ENCODE peak calls at places on chromosome 3, in seven cellular contexts. O is stomach; G is CD4-positive, CD25-positive, alpha-beta regulatory T cell; I is SJSA1; P is hepatocyte; W is naive thymus-derived CD4-positive, alpha-beta T cell; E is GM23338. B is an unnamed sample.

GRCh38 chr3:100002599-100003350 is 111.5 kb downstream of the FILIP1L start:
- DNase-seq in P (peak; percentile 89), I (peak; percentile 32), O (peak; percentile 27), E (no peak), G (no peak), W (no peak), B (no peak)

GRCh38 chr3:178353292-178353814 is 182.9 kb upstream of the KCNMB2 start:
- DNase-seq in W (no peak), I (peak; percentile 56), G (no peak), P (no peak), E (no peak), O (no peak), B (no peak)

GRCh38 chr3:12175844-12176453 is 17.2 kb upstream of the TIMP4 start:
- DNase-seq in E (peak; percentile 72), O (peak; percentile 73), G (no peak), I (peak; percentile 7), W (peak; percentile 7), P (peak; percentile 73), B (no peak)

GRCh38 chr3:115217678-115218451 is 70.8 kb upstream of the ZBTB20 start:
- DNase-seq in E (peak; percentile 76), G (no peak), O (no peak), P (peak; percentile 75), W (peak; percentile 1), I (peak; percentile 79), B (no peak)

GRCh38 chr3:185989511-185989910 is 51.7 kb upstream of the TRA2B start:
- DNase-seq in O (no peak), G (no peak), P (no peak), W (no peak), I (no peak), E (no peak), B (no peak)

GRCh38 chr3:32733631-32734229 is 48.7 kb downstream of the CNOT10 start:
- DNase-seq in G (no peak), E (peak; percentile 35), P (peak; percentile 43), O (no peak), W (peak; percentile 11), I (peak; percentile 38), B (no peak)

GRCh38 chr3:47250309-47251060 is 32.1 kb downstream of the KIF9 start:
- DNase-seq in P (peak; percentile 29), I (peak; percentile 6), G (no peak), E (peak; percentile 86), O (peak; percentile 49), W (no peak), B (no peak)

GRCh38 chr3:187616307-187616939 is 53.8 kb downstream of the SST start:
- DNase-seq in P (peak; percentile 63), G (peak; percentile 9), O (peak; percentile 58), E (peak; percentile 90), I (peak; percentile 17), W (peak; percentile 44), B (no peak)

GRCh38 chr3:9951962-9952805 is at the start of gene PRRT3:
- DNase-seq in P (peak; percentile 55), E (peak; percentile 88), W (peak; percentile 59), G (peak; percentile 20), O (peak; percentile 45), I (no peak), B (no peak)

GRCh38 chr3:188712257-188712924 is 459.4 kb upstream of the TPRG1 start:
- DNase-seq in E (no peak), W (no peak), I (peak; percentile 29), P (peak; percentile 50), O (no peak), G (no peak), B (no peak)

GRCh38 chr3:58994746-58995330 is 55.0 kb downstream of the CFAP20DC start:
- DNase-seq in G (peak; percentile 9), W (peak; percentile 58), P (peak; percentile 81), E (peak; percentile 83), O (no peak), I (peak; percentile 20), B (no peak)

GRCh38 chr3:66497288-66497972 is 3.4 kb downstream of the LRIG1 start:
- DNase-seq in G (no peak), I (no peak), P (no peak), W (peak; percentile 29), O (no peak), E (no peak), B (no peak)

GRCh38 chr3:66497982-66498671 is 2.7 kb downstream of the LRIG1 start:
- DNase-seq in P (no peak), G (no peak), O (no peak), E (no peak), I (no peak), W (no peak), B (no peak)

GRCh38 chr3:66500575-66501482 is at the start of gene LRIG1:
- DNase-seq in E (peak; percentile 99), O (peak; percentile 100), I (peak; percentile 87), W (peak; percentile 93), G (peak; percentile 98), P (peak; percentile 99), B (peak; percentile 98)

GRCh38 chr3:66499881-66500574 is 794 bp downstream of the LRIG1 start:
- DNase-seq in G (peak; percentile 23), W (peak; percentile 24), I (peak; percentile 45), O (peak; percentile 34), E (no peak), P (peak; percentile 51), B (no peak)

GRCh38 chr3:66498718-66499611 is 1.9 kb downstream of the LRIG1 start:
- DNase-seq in E (no peak), G (no peak), O (no peak), P (no peak), I (no peak), W (no peak), B (no peak)
- H3K4me1 ChIP-seq in E (peaks cover 58% of the 10 kb centered on the region), G (peaks cover 76% of the 10 kb centered on the region), O (peaks cover 38% of the 10 kb centered on the region), P (peaks cover 34% of the 10 kb centered on the region), I (peaks cover 25% of the 10 kb centered on the region), W (peaks cover 58% of the 10 kb centered on the region), B (peaks cover 52% of the 10 kb centered on the region)

DNA sequence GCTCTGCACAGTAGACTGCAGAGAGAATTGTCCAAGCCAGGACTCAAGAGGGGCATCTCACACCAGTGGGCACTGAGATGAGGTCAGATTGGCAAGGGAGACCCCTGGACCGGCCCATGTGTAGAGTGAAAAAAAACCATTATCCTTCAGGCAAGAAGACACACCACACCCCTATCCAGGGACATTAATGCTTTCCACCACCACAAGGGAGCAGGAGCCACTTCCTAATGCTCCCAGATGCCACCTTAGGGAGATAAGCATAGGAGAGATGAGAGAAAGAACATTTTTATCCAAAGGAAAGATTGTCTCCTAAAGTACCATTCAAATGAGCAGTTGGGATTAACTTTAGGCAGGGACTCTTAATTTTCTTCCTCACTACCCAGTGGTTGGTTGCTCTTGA is 109.6 kb upstream of the PTX3 start:
- DNase-seq in O (no peak), W (no peak), G (no peak), P (no peak), E (no peak), I (no peak), B (no peak)
- H3K4me3 ChIP-seq in O (no peak overlapping the region), W (no peak overlapping the region), G (no peak overlapping the region), P (no peak overlapping the region), E (no peak overlapping the region), I (no peak overlapping the region), B (no peak overlapping the region)

DNA sequence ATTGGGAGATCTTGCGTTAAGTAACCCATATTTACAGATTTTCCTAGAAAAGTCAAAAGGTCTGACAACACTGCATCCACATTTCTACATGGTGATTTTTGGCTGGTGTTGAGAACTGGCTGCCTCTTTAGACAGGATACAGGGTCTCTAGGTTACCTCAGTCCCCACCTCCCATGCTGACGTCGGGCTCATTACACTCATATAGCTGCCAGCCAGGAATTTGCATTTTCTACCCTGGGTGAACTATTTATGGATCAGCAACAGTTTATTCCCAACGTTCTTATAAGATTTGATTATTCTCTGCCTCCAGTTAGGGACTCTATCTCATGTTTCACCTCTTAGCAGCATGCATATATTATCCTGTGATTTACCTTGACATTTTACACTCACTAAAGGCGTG is 48.9 kb downstream of the CLDN11 start:
- DNase-seq in O (no peak), E (no peak), W (no peak), P (no peak), G (no peak), I (no peak), B (no peak)
- H3K27ac ChIP-seq in O (no peak overlapping the region), E (no peak overlapping the region), W (no peak overlapping the region), P (no peak overlapping the region), G (no peak overlapping the region), I (no peak overlapping the region), B (no peak overlapping the region)

GRCh38 chr3:111871809-111872623 is 13.0 kb downstream of the PHLDB2 start:
- DNase-seq in E (no peak), O (no peak), G (no peak), P (no peak), I (no peak), W (no peak), B (no peak)

GRCh38 chr3:111872948-111873347 is 13.9 kb downstream of the PHLDB2 start:
- DNase-seq in E (no peak), G (no peak), O (no peak), P (no peak), I (no peak), W (no peak), B (no peak)

DNA sequence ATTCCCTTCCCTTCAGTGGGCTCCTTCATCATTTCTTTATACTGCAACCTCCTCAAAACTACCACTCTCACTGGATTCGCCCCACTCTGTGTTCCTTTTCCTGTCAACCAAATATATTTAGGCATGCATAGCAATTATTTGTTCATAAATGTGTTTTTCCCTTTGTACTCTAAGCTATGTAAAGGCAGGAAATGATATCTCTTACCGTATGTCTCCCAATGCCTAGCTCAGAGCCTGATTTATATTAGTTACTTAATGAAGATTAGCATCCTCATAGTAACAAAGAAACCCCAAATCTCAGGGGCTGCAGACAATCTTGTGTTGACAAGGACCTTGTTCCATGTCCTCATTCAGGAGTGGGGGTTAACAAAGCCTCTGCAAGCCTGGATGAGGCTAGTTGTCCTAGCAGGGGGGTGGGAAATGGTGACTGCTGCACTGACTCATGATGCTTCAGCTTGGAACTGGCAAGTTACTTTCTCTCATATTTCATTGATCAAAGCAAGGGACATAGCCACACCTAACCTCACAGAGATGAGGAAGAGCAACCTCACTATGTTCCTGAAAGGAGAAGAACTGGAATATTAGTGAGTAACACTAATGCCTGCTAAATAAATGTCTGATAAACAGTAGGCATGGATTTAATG is 15.2 kb downstream of the PHLDB2 start:
- DNase-seq in G (no peak), P (no peak), I (peak; percentile 18), E (no peak), O (no peak), W (no peak), B (no peak)
- H3K4me1 ChIP-seq in G (no peaks in the 10 kb centered on the region), P (peaks cover 21% of the 10 kb centered on the region), I (peaks cover 51% of the 10 kb centered on the region), E (peaks cover 35% of the 10 kb centered on the region), O (peaks cover 5% of the 10 kb centered on the region), W (no peaks in the 10 kb centered on the region), B (no peaks in the 10 kb centered on the region)

DNA sequence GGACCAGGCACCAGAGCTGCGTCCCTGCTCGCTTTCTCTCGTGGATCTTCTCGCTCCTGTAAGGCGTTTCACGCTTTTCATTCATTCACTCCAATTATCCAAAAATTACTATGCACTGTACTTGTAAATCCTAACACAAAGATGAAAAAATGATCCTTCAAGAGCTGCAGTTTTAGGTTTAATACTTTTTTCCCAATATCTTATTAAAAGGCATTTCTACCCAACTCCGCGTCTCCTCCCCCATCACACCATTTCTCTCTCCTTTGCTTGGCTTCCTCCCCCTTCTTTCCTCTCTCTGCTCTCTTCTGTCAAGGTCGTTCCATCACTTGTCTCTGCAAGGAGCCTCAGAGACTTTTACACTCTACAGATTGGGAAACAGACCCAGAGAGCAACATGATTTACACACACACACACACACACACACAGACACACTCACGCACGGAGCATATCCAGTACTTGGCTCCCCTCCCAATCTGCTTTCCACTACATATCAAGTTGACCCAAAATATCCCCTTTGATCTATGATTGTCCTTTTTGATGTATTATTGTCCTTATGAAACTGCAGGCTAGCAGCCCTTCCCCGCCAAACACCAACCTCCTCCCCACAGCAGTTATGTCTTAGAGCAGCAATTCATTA is 476 bp upstream of the CLDN1 start:
- DNase-seq in E (peak; percentile 10), P (no peak), W (no peak), I (peak; percentile 55), G (no peak), O (no peak), B (no peak)
- H3K4me3 ChIP-seq in E (peak overlapping the region; percentile 78), P (peak overlapping the region; percentile 15), W (peak overlapping the region; percentile 52), I (peak overlapping the region; percentile 42), G (no peak overlapping the region), O (peak overlapping the region; percentile 43), B (peak overlapping the region; percentile 39)

B was measured in effector memory CD4-positive, alpha-beta T cell.